ENCODE peak calls at places on chromosome X, in eight cellular contexts. One of them, this sample, is unnamed.

GRCh38 chrX:48833531-48834138 is 1.8 kb downstream of the PCSK1N start:
- DNase-seq in colonic mucosa: no peak
- DNase-seq in stimulated activated naive B cell treated with anti-CD40 and anti-IgM and Interleukin-4, amounts not matched to agents 10 μg/mL and 1 μg/mL and 100 μg/mL, for 72 hours: no peak
- DNase-seq in D341Med: no peak
- DNase-seq in NCI-H345: no peak
- DNase-seq in effector CD8-positive, alpha-beta T cell: no peak
- DNase-seq in stimulated activated CD8-positive, alpha-beta memory T cell treated with anti-CD3 and anti-CD28 coated beads, Interleukin-7, amount 100 ng/mL, for 1 hour: no peak
- DNase-seq in C1 segment of cervical spinal cord: no peak
- DNase-seq in this sample: no peak

GRCh38 chrX:150049647-150050046 is 111.4 kb upstream of the EOLA2 start:
- DNase-seq in stimulated activated CD8-positive, alpha-beta memory T cell treated with anti-CD3 and anti-CD28 coated beads, Interleukin-7, amount 100 ng/mL, for 1 hour: no peak
- DNase-seq in D341Med: no peak
- DNase-seq in stimulated activated naive B cell treated with anti-CD40 and anti-IgM and Interleukin-4, amounts not matched to agents 10 μg/mL and 1 μg/mL and 100 μg/mL, for 72 hours: no peak
- DNase-seq in C1 segment of cervical spinal cord: no peak
- DNase-seq in colonic mucosa: no peak
- DNase-seq in NCI-H345: no peak
- DNase-seq in effector CD8-positive, alpha-beta T cell: no peak
- DNase-seq in this sample: no peak

GRCh38 chrX:109783712-109784109 is 50.7 kb upstream of the ACSL4 start:
- DNase-seq in colonic mucosa: no peak
- DNase-seq in D341Med: no peak
- DNase-seq in stimulated activated naive B cell treated with anti-CD40 and anti-IgM and Interleukin-4, amounts not matched to agents 10 μg/mL and 1 μg/mL and 100 μg/mL, for 72 hours: no peak
- DNase-seq in C1 segment of cervical spinal cord: no peak
- DNase-seq in stimulated activated CD8-positive, alpha-beta memory T cell treated with anti-CD3 and anti-CD28 coated beads, Interleukin-7, amount 100 ng/mL, for 1 hour: no peak
- DNase-seq in effector CD8-positive, alpha-beta T cell: no peak
- DNase-seq in NCI-H345: no peak
- DNase-seq in this sample: no peak

GRCh38 chrX:125132274-125132673 is 187.4 kb upstream of the TEX13C start:
- DNase-seq in stimulated activated CD8-positive, alpha-beta memory T cell treated with anti-CD3 and anti-CD28 coated beads, Interleukin-7, amount 100 ng/mL, for 1 hour: no peak
- DNase-seq in C1 segment of cervical spinal cord: no peak
- DNase-seq in colonic mucosa: no peak
- DNase-seq in NCI-H345: no peak
- DNase-seq in stimulated activated naive B cell treated with anti-CD40 and anti-IgM and Interleukin-4, amounts not matched to agents 10 μg/mL and 1 μg/mL and 100 μg/mL, for 72 hours: no peak
- DNase-seq in effector CD8-positive, alpha-beta T cell: no peak
- DNase-seq in D341Med: peak
- DNase-seq in this sample: no peak

GRCh38 chrX:46918434-46918833 is 6.2 kb downstream of the JADE3 start:
- DNase-seq in stimulated activated naive B cell treated with anti-CD40 and anti-IgM and Interleukin-4, amounts not matched to agents 10 μg/mL and 1 μg/mL and 100 μg/mL, for 72 hours: no peak
- DNase-seq in NCI-H345: no peak
- DNase-seq in colonic mucosa: no peak
- DNase-seq in C1 segment of cervical spinal cord: no peak
- DNase-seq in effector CD8-positive, alpha-beta T cell: no peak
- DNase-seq in stimulated activated CD8-positive, alpha-beta memory T cell treated with anti-CD3 and anti-CD28 coated beads, Interleukin-7, amount 100 ng/mL, for 1 hour: no peak
- DNase-seq in D341Med: no peak
- DNase-seq in this sample: no peak

GRCh38 chrX:24023972-24024664 is 2.9 kb downstream of the KLHL15 start:
- DNase-seq in stimulated activated CD8-positive, alpha-beta memory T cell treated with anti-CD3 and anti-CD28 coated beads, Interleukin-7, amount 100 ng/mL, for 1 hour: no peak
- DNase-seq in C1 segment of cervical spinal cord: no peak
- DNase-seq in D341Med: no peak
- DNase-seq in NCI-H345: no peak
- DNase-seq in effector CD8-positive, alpha-beta T cell: no peak
- DNase-seq in stimulated activated naive B cell treated with anti-CD40 and anti-IgM and Interleukin-4, amounts not matched to agents 10 μg/mL and 1 μg/mL and 100 μg/mL, for 72 hours: no peak
- DNase-seq in colonic mucosa: no peak
- DNase-seq in this sample: no peak

GRCh38 chrX:13091111-13091765 is 46.8 kb upstream of the FAM9C start:
- DNase-seq in NCI-H345: no peak
- DNase-seq in colonic mucosa: no peak
- DNase-seq in stimulated activated naive B cell treated with anti-CD40 and anti-IgM and Interleukin-4, amounts not matched to agents 10 μg/mL and 1 μg/mL and 100 μg/mL, for 72 hours: peak
- DNase-seq in C1 segment of cervical spinal cord: no peak
- DNase-seq in stimulated activated CD8-positive, alpha-beta memory T cell treated with anti-CD3 and anti-CD28 coated beads, Interleukin-7, amount 100 ng/mL, for 1 hour: no peak
- DNase-seq in D341Med: no peak
- DNase-seq in effector CD8-positive, alpha-beta T cell: no peak
- DNase-seq in this sample: no peak

GRCh38 chrX:153694687-153695270 is 7.1 kb downstream of the SLC6A8 start:
- DNase-seq in colonic mucosa: no peak
- DNase-seq in stimulated activated naive B cell treated with anti-CD40 and anti-IgM and Interleukin-4, amounts not matched to agents 10 μg/mL and 1 μg/mL and 100 μg/mL, for 72 hours: no peak
- DNase-seq in NCI-H345: no peak
- DNase-seq in effector CD8-positive, alpha-beta T cell: no peak
- DNase-seq in D341Med: no peak
- DNase-seq in C1 segment of cervical spinal cord: no peak
- DNase-seq in stimulated activated CD8-positive, alpha-beta memory T cell treated with anti-CD3 and anti-CD28 coated beads, Interleukin-7, amount 100 ng/mL, for 1 hour: no peak
- DNase-seq in this sample: no peak

GRCh38 chrX:107482046-107482445 is 32.6 kb downstream of the FRMPD3 start:
- DNase-seq in stimulated activated CD8-positive, alpha-beta memory T cell treated with anti-CD3 and anti-CD28 coated beads, Interleukin-7, amount 100 ng/mL, for 1 hour: no peak
- DNase-seq in effector CD8-positive, alpha-beta T cell: no peak
- DNase-seq in colonic mucosa: no peak
- DNase-seq in stimulated activated naive B cell treated with anti-CD40 and anti-IgM and Interleukin-4, amounts not matched to agents 10 μg/mL and 1 μg/mL and 100 μg/mL, for 72 hours: no peak
- DNase-seq in C1 segment of cervical spinal cord: no peak
- DNase-seq in NCI-H345: no peak
- DNase-seq in D341Med: no peak
- DNase-seq in this sample: no peak

GRCh38 chrX:153644356-153645125 is 2.5 kb upstream of the DUSP9 start:
- DNase-seq in effector CD8-positive, alpha-beta T cell: no peak
- DNase-seq in stimulated activated CD8-positive, alpha-beta memory T cell treated with anti-CD3 and anti-CD28 coated beads, Interleukin-7, amount 100 ng/mL, for 1 hour: no peak
- DNase-seq in C1 segment of cervical spinal cord: no peak
- DNase-seq in D341Med: peak
- DNase-seq in colonic mucosa: no peak
- DNase-seq in NCI-H345: no peak
- DNase-seq in stimulated activated naive B cell treated with anti-CD40 and anti-IgM and Interleukin-4, amounts not matched to agents 10 μg/mL and 1 μg/mL and 100 μg/mL, for 72 hours: no peak
- DNase-seq in this sample: peak

GRCh38 chrX:34275710-34276109 is 143.6 kb upstream of the FAM47A start:
- DNase-seq in stimulated activated CD8-positive, alpha-beta memory T cell treated with anti-CD3 and anti-CD28 coated beads, Interleukin-7, amount 100 ng/mL, for 1 hour: no peak
- DNase-seq in NCI-H345: peak
- DNase-seq in C1 segment of cervical spinal cord: no peak
- DNase-seq in D341Med: peak
- DNase-seq in stimulated activated naive B cell treated with anti-CD40 and anti-IgM and Interleukin-4, amounts not matched to agents 10 μg/mL and 1 μg/mL and 100 μg/mL, for 72 hours: no peak
- DNase-seq in colonic mucosa: no peak
- DNase-seq in effector CD8-positive, alpha-beta T cell: no peak
- DNase-seq in this sample: no peak

GRCh38 chrX:110293658-110294453 is 24.0 kb downstream of the AMMECR1 start:
- DNase-seq in D341Med: no peak
- DNase-seq in effector CD8-positive, alpha-beta T cell: no peak
- DNase-seq in stimulated activated naive B cell treated with anti-CD40 and anti-IgM and Interleukin-4, amounts not matched to agents 10 μg/mL and 1 μg/mL and 100 μg/mL, for 72 hours: no peak
- DNase-seq in colonic mucosa: no peak
- DNase-seq in C1 segment of cervical spinal cord: no peak
- DNase-seq in NCI-H345: no peak
- DNase-seq in stimulated activated CD8-positive, alpha-beta memory T cell treated with anti-CD3 and anti-CD28 coated beads, Interleukin-7, amount 100 ng/mL, for 1 hour: no peak
- DNase-seq in this sample: no peak

GRCh38 chrX:130012683-130013082 is 30.2 kb downstream of the BCORL1 start:
- DNase-seq in NCI-H345: no peak
- DNase-seq in stimulated activated CD8-positive, alpha-beta memory T cell treated with anti-CD3 and anti-CD28 coated beads, Interleukin-7, amount 100 ng/mL, for 1 hour: no peak
- DNase-seq in C1 segment of cervical spinal cord: no peak
- DNase-seq in D341Med: no peak
- DNase-seq in stimulated activated naive B cell treated with anti-CD40 and anti-IgM and Interleukin-4, amounts not matched to agents 10 μg/mL and 1 μg/mL and 100 μg/mL, for 72 hours: no peak
- DNase-seq in effector CD8-positive, alpha-beta T cell: no peak
- DNase-seq in colonic mucosa: no peak
- DNase-seq in this sample: no peak

GRCh38 chrX:133939655-133940054 is 45.7 kb downstream of the GPC3 start:
- DNase-seq in NCI-H345: no peak
- DNase-seq in effector CD8-positive, alpha-beta T cell: no peak
- DNase-seq in stimulated activated CD8-positive, alpha-beta memory T cell treated with anti-CD3 and anti-CD28 coated beads, Interleukin-7, amount 100 ng/mL, for 1 hour: no peak
- DNase-seq in colonic mucosa: no peak
- DNase-seq in D341Med: no peak
- DNase-seq in stimulated activated naive B cell treated with anti-CD40 and anti-IgM and Interleukin-4, amounts not matched to agents 10 μg/mL and 1 μg/mL and 100 μg/mL, for 72 hours: no peak
- DNase-seq in C1 segment of cervical spinal cord: no peak
- DNase-seq in this sample: no peak

GRCh38 chrX:151902813-151903591 is 9.7 kb upstream of the MAGEA4 start:
- DNase-seq in colonic mucosa: peak
- DNase-seq in C1 segment of cervical spinal cord: no peak
- DNase-seq in effector CD8-positive, alpha-beta T cell: no peak
- DNase-seq in stimulated activated naive B cell treated with anti-CD40 and anti-IgM and Interleukin-4, amounts not matched to agents 10 μg/mL and 1 μg/mL and 100 μg/mL, for 72 hours: no peak
- DNase-seq in NCI-H345: no peak
- DNase-seq in stimulated activated CD8-positive, alpha-beta memory T cell treated with anti-CD3 and anti-CD28 coated beads, Interleukin-7, amount 100 ng/mL, for 1 hour: no peak
- DNase-seq in D341Med: no peak
- DNase-seq in this sample: no peak

GRCh38 chrX:136272325-136272724 is 21.1 kb upstream of the MAP7D3 start:
- DNase-seq in C1 segment of cervical spinal cord: no peak
- DNase-seq in NCI-H345: no peak
- DNase-seq in D341Med: no peak
- DNase-seq in colonic mucosa: no peak
- DNase-seq in stimulated activated CD8-positive, alpha-beta memory T cell treated with anti-CD3 and anti-CD28 coated beads, Interleukin-7, amount 100 ng/mL, for 1 hour: no peak
- DNase-seq in effector CD8-positive, alpha-beta T cell: no peak
- DNase-seq in stimulated activated naive B cell treated with anti-CD40 and anti-IgM and Interleukin-4, amounts not matched to agents 10 μg/mL and 1 μg/mL and 100 μg/mL, for 72 hours: no peak
- DNase-seq in this sample: no peak